ENCODE peak calls at places on chromosomes 11 and 22, in ten cellular contexts. D, N, H, Z, M, R, T, X, J and G are unnamed samples.

GRCh38 chr11:3160252-3161031 is 4.7 kb downstream of the OSBPL5 start:
- DNase-seq in D (peak), N (no peak), H (no peak), Z (peak), M (no peak), R (peak), T (no peak), X (no peak), J (peak), G (peak)

GRCh38 chr11:13008625-13009475 is at the start of gene RASSF10:
- DNase-seq in D (peak), N (no peak), H (no peak), Z (peak), M (no peak), R (peak), T (no peak), X (no peak), J (no peak), G (peak)

GRCh38 chr22:32817137-32817536 is 15.6 kb downstream of the TIMP3 start:
- DNase-seq in D (no peak), N (no peak), H (no peak), Z (no peak), M (no peak), R (no peak), T (no peak), X (no peak), J (no peak), G (no peak)

GRCh38 chr22:45006101-45006872 is 3.5 kb downstream of the PHF21B start:
- DNase-seq in D (no peak), N (no peak), H (no peak), Z (no peak), M (no peak), R (no peak), T (no peak), X (no peak), J (no peak), G (no peak)

GRCh38 chr11:34747261-34747660 is 126.4 kb downstream of the EHF start:
- DNase-seq in D (no peak), N (peak), H (no peak), Z (no peak), M (no peak), R (no peak), T (no peak), X (no peak), J (no peak), G (no peak)

GRCh38 chr22:30193031-30193794 is 53.3 kb downstream of the LIF start:
- DNase-seq in D (no peak), N (no peak), H (no peak), Z (no peak), M (no peak), R (no peak), T (no peak), X (no peak), J (no peak), G (no peak)

GRCh38 chr11:57662893-57663292 is 5.0 kb upstream of the ZDHHC5 start:
- DNase-seq in D (no peak), N (no peak), H (peak), Z (no peak), M (no peak), R (no peak), T (no peak), X (no peak), J (no peak), G (no peak)

GRCh38 chr11:93287434-93287833 is 43.1 kb upstream of the DEUP1 start:
- DNase-seq in D (no peak), N (no peak), H (no peak), Z (no peak), M (no peak), R (no peak), T (no peak), X (no peak), J (no peak), G (no peak)

GRCh38 chr11:108228236-108228635 is 5.4 kb downstream of the ATM start:
- DNase-seq in D (no peak), N (no peak), H (no peak), Z (no peak), M (no peak), R (no peak), T (no peak), X (no peak), J (no peak), G (no peak)

GRCh38 chr11:94597896-94598295 is 30.7 kb downstream of the PIWIL4 start:
- DNase-seq in D (peak), N (no peak), H (no peak), Z (no peak), M (no peak), R (no peak), T (no peak), X (no peak), J (no peak), G (no peak)

GRCh38 chr22:43228330-43228729 is 41.4 kb upstream of the TTLL12 start:
- DNase-seq in D (peak), N (no peak), H (no peak), Z (peak), M (no peak), R (no peak), T (no peak), X (peak), J (no peak), G (peak)

GRCh38 chr11:131217313-131218297 is 152.8 kb upstream of the NTM start:
- DNase-seq in D (no peak), N (no peak), H (no peak), Z (no peak), M (no peak), R (no peak), T (no peak), X (no peak), J (no peak), G (peak)

GRCh38 chr11:75525433-75526191 is at the start of gene GDPD5:
- DNase-seq in D (peak), N (peak), H (peak), Z (peak), M (peak), R (peak), T (no peak), X (peak), J (peak), G (peak)

GRCh38 chr11:102050927-102051575 is 3.8 kb downstream of the CFAP300 start:
- DNase-seq in D (no peak), N (no peak), H (no peak), Z (no peak), M (no peak), R (no peak), T (no peak), X (no peak), J (no peak), G (no peak)

GRCh38 chr11:64085915-64086262 is 50.2 kb downstream of the FLRT1 start:
- DNase-seq in D (no peak), N (no peak), H (no peak), Z (no peak), M (no peak), R (no peak), T (no peak), X (no peak), J (no peak), G (no peak)

GRCh38 chr11:45287316-45287903 is 1.3 kb upstream of the SYT13 start:
- DNase-seq in D (no peak), N (no peak), H (no peak), Z (no peak), M (no peak), R (no peak), T (no peak), X (no peak), J (no peak), G (no peak)

GRCh38 chr22:35842519-35842913 is 124.8 kb downstream of the APOL5 start:
- DNase-seq in D (no peak), N (no peak), H (no peak), Z (no peak), M (no peak), R (no peak), T (no peak), X (no peak), J (no peak), G (no peak)

GRCh38 chr22:37639070-37639760 is at the start of gene SH3BP1:
- DNase-seq in D (no peak), N (peak), H (peak), Z (peak), M (no peak), R (peak), T (no peak), X (peak), J (no peak), G (peak)

GRCh38 chr11:65334696-65335295 is 1.1 kb downstream of the DPF2 start:
- DNase-seq in D (peak), N (no peak), H (no peak), Z (no peak), M (no peak), R (no peak), T (no peak), X (no peak), J (no peak), G (no peak)

GRCh38 chr11:75856912-75857311 is 41.9 kb downstream of the UVRAG start:
- DNase-seq in D (no peak), N (no peak), H (no peak), Z (no peak), M (no peak), R (no peak), T (no peak), X (no peak), J (no peak), G (no peak)

GRCh38 chr22:33853200-33854097 is 66.8 kb downstream of the LARGE1 start:
- DNase-seq in D (peak), N (peak), H (no peak), Z (no peak), M (no peak), R (peak), T (peak), X (no peak), J (no peak), G (peak)

GRCh38 chr22:37302617-37303555 is 20.6 kb downstream of the CYTH4 start:
- DNase-seq in D (no peak), N (no peak), H (no peak), Z (no peak), M (no peak), R (no peak), T (no peak), X (no peak), J (no peak), G (no peak)

GRCh38 chr11:44632466-44633123 is 67.1 kb downstream of the CD82 start:
- DNase-seq in D (peak), N (no peak), H (peak), Z (no peak), M (no peak), R (no peak), T (no peak), X (no peak), J (peak), G (peak)

GRCh38 chr11:75422248-75423231 is 10.5 kb downstream of the KLHL35 start:
- DNase-seq in D (no peak), N (no peak), H (no peak), Z (peak), M (no peak), R (no peak), T (no peak), X (no peak), J (no peak), G (no peak)

GRCh38 chr11:45894555-45895247 is 9.2 kb downstream of the MAPK8IP1 start:
- DNase-seq in D (no peak), N (no peak), H (no peak), Z (no peak), M (no peak), R (no peak), T (no peak), X (no peak), J (no peak), G (no peak)

GRCh38 chr11:92751594-92751993 is 217.9 kb upstream of the MTNR1B start:
- DNase-seq in D (no peak), N (no peak), H (no peak), Z (no peak), M (no peak), R (no peak), T (no peak), X (no peak), J (no peak), G (no peak)